ENCODE peak calls at places on chromosomes 6 and 20, in six cellular contexts. One of them, this sample, is unnamed.

GRCh38 chr6:11434565-11435326 is 102.8 kb upstream of the TMEM170B start:
- DNase-seq in A549: peak
- DNase-seq in astrocyte of the spinal cord: peak
- DNase-seq in astrocyte: peak
- DNase-seq in colonic mucosa: peak
- DNase-seq in fibroblast of the aortic adventitia: peak
- DNase-seq in this sample: peak

GRCh38 chr6:39961178-39961577 is 26.9 kb upstream of the MOCS1 start:
- DNase-seq in colonic mucosa: no peak
- DNase-seq in astrocyte: peak
- DNase-seq in astrocyte of the spinal cord: no peak
- DNase-seq in A549: no peak
- DNase-seq in fibroblast of the aortic adventitia: no peak
- DNase-seq in this sample: no peak

GRCh38 chr6:70852667-70853246 is 104.1 kb downstream of the B3GAT2 start:
- DNase-seq in fibroblast of the aortic adventitia: no peak
- DNase-seq in astrocyte: no peak
- DNase-seq in A549: no peak
- DNase-seq in colonic mucosa: no peak
- DNase-seq in astrocyte of the spinal cord: no peak
- DNase-seq in this sample: no peak

GRCh38 chr6:125789576-125790402 is 971 bp upstream of the NCOA7 start:
- DNase-seq in astrocyte: peak
- DNase-seq in colonic mucosa: peak
- DNase-seq in astrocyte of the spinal cord: peak
- DNase-seq in fibroblast of the aortic adventitia: peak
- DNase-seq in A549: peak
- DNase-seq in this sample: no peak

GRCh38 chr20:24608926-24609667 is 139.7 kb downstream of the SYNDIG1 start:
- DNase-seq in astrocyte of the spinal cord: peak
- DNase-seq in fibroblast of the aortic adventitia: peak
- DNase-seq in colonic mucosa: no peak
- DNase-seq in A549: no peak
- DNase-seq in astrocyte: no peak
- DNase-seq in this sample: no peak

GRCh38 chr6:157667211-157668033 is 155.6 kb upstream of the SNX9 start:
- DNase-seq in colonic mucosa: peak
- DNase-seq in fibroblast of the aortic adventitia: peak
- DNase-seq in A549: peak
- DNase-seq in astrocyte of the spinal cord: peak
- DNase-seq in astrocyte: peak
- DNase-seq in this sample: no peak

GRCh38 chr6:107264357-107264831 is 149.1 kb upstream of the BEND3 start:
- DNase-seq in colonic mucosa: no peak
- DNase-seq in astrocyte: peak
- DNase-seq in fibroblast of the aortic adventitia: peak
- DNase-seq in A549: peak
- DNase-seq in astrocyte of the spinal cord: peak
- DNase-seq in this sample: peak

GRCh38 chr6:144675231-144675861 is 390.2 kb downstream of the UTRN start:
- DNase-seq in A549: no peak
- DNase-seq in astrocyte of the spinal cord: peak
- DNase-seq in astrocyte: peak
- DNase-seq in fibroblast of the aortic adventitia: no peak
- DNase-seq in colonic mucosa: peak
- DNase-seq in this sample: no peak

GRCh38 chr20:13105071-13105470 is 96.3 kb downstream of the SPTLC3 start:
- DNase-seq in astrocyte: no peak
- DNase-seq in astrocyte of the spinal cord: no peak
- DNase-seq in colonic mucosa: no peak
- DNase-seq in fibroblast of the aortic adventitia: no peak
- DNase-seq in A549: no peak
- DNase-seq in this sample: no peak

GRCh38 chr6:157840776-157841175 is 17.7 kb downstream of the SNX9 start:
- DNase-seq in astrocyte of the spinal cord: peak
- DNase-seq in A549: peak
- DNase-seq in fibroblast of the aortic adventitia: peak
- DNase-seq in colonic mucosa: no peak
- DNase-seq in astrocyte: peak
- DNase-seq in this sample: peak

GRCh38 chr6:121442591-121442990 is 7.1 kb downstream of the GJA1 start:
- DNase-seq in astrocyte: no peak
- DNase-seq in colonic mucosa: no peak
- DNase-seq in astrocyte of the spinal cord: no peak
- DNase-seq in A549: no peak
- DNase-seq in fibroblast of the aortic adventitia: peak
- DNase-seq in this sample: no peak

GRCh38 chr6:117317261-117317660 is 51.9 kb downstream of the VGLL2 start:
- DNase-seq in astrocyte of the spinal cord: peak
- DNase-seq in A549: peak
- DNase-seq in colonic mucosa: no peak
- DNase-seq in fibroblast of the aortic adventitia: peak
- DNase-seq in astrocyte: peak
- DNase-seq in this sample: no peak

GRCh38 chr6:162448294-162448693 is 279.3 kb downstream of the PRKN start:
- DNase-seq in A549: no peak
- DNase-seq in astrocyte: no peak
- DNase-seq in astrocyte of the spinal cord: no peak
- DNase-seq in colonic mucosa: no peak
- DNase-seq in fibroblast of the aortic adventitia: no peak
- DNase-seq in this sample: no peak

GRCh38 chr20:32418376-32418775 is 60.2 kb downstream of the ASXL1 start:
- DNase-seq in astrocyte: no peak
- DNase-seq in A549: no peak
- DNase-seq in astrocyte of the spinal cord: no peak
- DNase-seq in fibroblast of the aortic adventitia: no peak
- DNase-seq in colonic mucosa: no peak
- DNase-seq in this sample: no peak

GRCh38 chr20:3420211-3420707 is 12.8 kb upstream of the DNAAF9 start:
- DNase-seq in astrocyte: no peak
- DNase-seq in fibroblast of the aortic adventitia: peak
- DNase-seq in astrocyte of the spinal cord: peak
- DNase-seq in colonic mucosa: peak
- DNase-seq in A549: peak
- DNase-seq in this sample: no peak

GRCh38 chr6:6537488-6537887 is 51.0 kb upstream of the LY86 start:
- DNase-seq in colonic mucosa: no peak
- DNase-seq in fibroblast of the aortic adventitia: no peak
- DNase-seq in astrocyte: no peak
- DNase-seq in astrocyte of the spinal cord: no peak
- DNase-seq in A549: no peak
- DNase-seq in this sample: no peak

GRCh38 chr6:100449239-100449691 is 15.5 kb downstream of the SIM1 start:
- DNase-seq in astrocyte of the spinal cord: no peak
- DNase-seq in fibroblast of the aortic adventitia: no peak
- DNase-seq in A549: no peak
- DNase-seq in astrocyte: no peak
- DNase-seq in colonic mucosa: no peak
- DNase-seq in this sample: no peak

GRCh38 chr20:21395666-21396044 is 1.7 kb downstream of the NKX2-4 start:
- DNase-seq in astrocyte of the spinal cord: no peak
- DNase-seq in colonic mucosa: no peak
- DNase-seq in fibroblast of the aortic adventitia: no peak
- DNase-seq in astrocyte: no peak
- DNase-seq in A549: no peak
- DNase-seq in this sample: no peak

GRCh38 chr6:53546256-53546655 is 1.4 kb upstream of the GCLC start:
- DNase-seq in A549: no peak
- DNase-seq in astrocyte: peak
- DNase-seq in colonic mucosa: no peak
- DNase-seq in fibroblast of the aortic adventitia: peak
- DNase-seq in astrocyte of the spinal cord: no peak
- DNase-seq in this sample: peak

GRCh38 chr6:158649289-158650143 is at the start of gene SYTL3:
- DNase-seq in fibroblast of the aortic adventitia: peak
- DNase-seq in astrocyte: peak
- DNase-seq in A549: no peak
- DNase-seq in astrocyte of the spinal cord: peak
- DNase-seq in colonic mucosa: peak
- DNase-seq in this sample: no peak

GRCh38 chr6:14250573-14250972 is 133.0 kb downstream of the CD83 start:
- DNase-seq in fibroblast of the aortic adventitia: no peak
- DNase-seq in astrocyte: no peak
- DNase-seq in colonic mucosa: no peak
- DNase-seq in A549: no peak
- DNase-seq in astrocyte of the spinal cord: no peak
- DNase-seq in this sample: no peak

GRCh38 chr6:48068326-48069191 is 42.4 kb downstream of the PTCHD4 start:
- DNase-seq in astrocyte: no peak
- DNase-seq in colonic mucosa: no peak
- DNase-seq in A549: no peak
- DNase-seq in fibroblast of the aortic adventitia: no peak
- DNase-seq in astrocyte of the spinal cord: no peak
- DNase-seq in this sample: no peak

GRCh38 chr6:124495316-124496176 is 466.7 kb upstream of the RNF217 start:
- DNase-seq in fibroblast of the aortic adventitia: no peak
- DNase-seq in colonic mucosa: no peak
- DNase-seq in astrocyte: peak
- DNase-seq in astrocyte of the spinal cord: no peak
- DNase-seq in A549: no peak
- DNase-seq in this sample: no peak

GRCh38 chr6:170099387-170099786 is 191.5 kb downstream of the DLL1 start:
- DNase-seq in astrocyte of the spinal cord: no peak
- DNase-seq in fibroblast of the aortic adventitia: no peak
- DNase-seq in astrocyte: no peak
- DNase-seq in A549: no peak
- DNase-seq in colonic mucosa: no peak
- DNase-seq in this sample: no peak

GRCh38 chr20:56316483-56316882 is 42.3 kb upstream of the FAM210B start:
- DNase-seq in A549: no peak
- DNase-seq in astrocyte of the spinal cord: no peak
- DNase-seq in colonic mucosa: no peak
- DNase-seq in astrocyte: no peak
- DNase-seq in fibroblast of the aortic adventitia: no peak
- DNase-seq in this sample: no peak

GRCh38 chr20:11553603-11554002 is 364.1 kb upstream of the BTBD3 start:
- DNase-seq in fibroblast of the aortic adventitia: peak
- DNase-seq in astrocyte: no peak
- DNase-seq in colonic mucosa: no peak
- DNase-seq in A549: peak
- DNase-seq in astrocyte of the spinal cord: peak
- DNase-seq in this sample: no peak

GRCh38 chr6:27448456-27448855 is 24.4 kb downstream of the ZNF184 start:
- DNase-seq in colonic mucosa: no peak
- DNase-seq in fibroblast of the aortic adventitia: no peak
- DNase-seq in astrocyte of the spinal cord: no peak
- DNase-seq in A549: no peak
- DNase-seq in astrocyte: no peak
- DNase-seq in this sample: no peak

GRCh38 chr6:155311076-155311475 is 3.2 kb downstream of the TFB1M start:
- DNase-seq in A549: no peak
- DNase-seq in colonic mucosa: no peak
- DNase-seq in fibroblast of the aortic adventitia: no peak
- DNase-seq in astrocyte: no peak
- DNase-seq in astrocyte of the spinal cord: no peak
- DNase-seq in this sample: no peak

GRCh38 chr6:77353129-77353528 is 110.2 kb downstream of the HTR1B start:
- DNase-seq in astrocyte of the spinal cord: no peak
- DNase-seq in fibroblast of the aortic adventitia: no peak
- DNase-seq in colonic mucosa: no peak
- DNase-seq in astrocyte: no peak
- DNase-seq in A549: no peak
- DNase-seq in this sample: no peak
- H3K4me3 ChIP-seq in astrocyte of the spinal cord: no peak
- H3K4me3 ChIP-seq in fibroblast of the aortic adventitia: no peak
- H3K4me3 ChIP-seq in colonic mucosa: no peak
- H3K4me3 ChIP-seq in astrocyte: no peak
- H3K4me3 ChIP-seq in A549: no peak
- H3K4me3 ChIP-seq in this sample: no peak

GRCh38 chr20:33666293-33667244 is at the start of gene ACTL10:
- DNase-seq in astrocyte: peak
- DNase-seq in colonic mucosa: peak
- DNase-seq in astrocyte of the spinal cord: peak
- DNase-seq in fibroblast of the aortic adventitia: peak
- DNase-seq in A549: no peak
- DNase-seq in this sample: peak
- TF ChIP-seq CTCF in astrocyte: no peak
- TF ChIP-seq CTCF in colonic mucosa: no peak
- TF ChIP-seq CTCF in astrocyte of the spinal cord: peak
- TF ChIP-seq CTCF in fibroblast of the aortic adventitia: peak
- TF ChIP-seq CTCF in A549: no peak
- TF ChIP-seq CTCF in this sample: peak

GRCh38 chr6:166589786-166590574 is 3.5 kb upstream of the RAMACL start:
- DNase-seq in astrocyte of the spinal cord: no peak
- DNase-seq in fibroblast of the aortic adventitia: no peak
- DNase-seq in astrocyte: no peak
- DNase-seq in A549: no peak
- DNase-seq in colonic mucosa: no peak
- DNase-seq in this sample: no peak
- H3K4me3 ChIP-seq in astrocyte of the spinal cord: no peak
- H3K4me3 ChIP-seq in fibroblast of the aortic adventitia: no peak
- H3K4me3 ChIP-seq in astrocyte: no peak
- H3K4me3 ChIP-seq in A549: no peak
- H3K4me3 ChIP-seq in colonic mucosa: no peak
- H3K4me3 ChIP-seq in this sample: no peak

GRCh38 chr20:19885576-19885956 is 127.5 kb downstream of the RIN2 start:
- DNase-seq in astrocyte: no peak
- DNase-seq in colonic mucosa: no peak
- DNase-seq in fibroblast of the aortic adventitia: no peak
- DNase-seq in A549: no peak
- DNase-seq in astrocyte of the spinal cord: no peak
- DNase-seq in this sample: no peak

GRCh38 chr20:19885981-19886665 is 128.1 kb downstream of the RIN2 start:
- DNase-seq in colonic mucosa: peak
- DNase-seq in astrocyte: peak
- DNase-seq in astrocyte of the spinal cord: no peak
- DNase-seq in fibroblast of the aortic adventitia: peak
- DNase-seq in A549: peak
- DNase-seq in this sample: no peak

GRCh38 chr20:19888269-19888669 is 128.9 kb upstream of the NAA20 start:
- DNase-seq in astrocyte: no peak
- DNase-seq in A549: no peak
- DNase-seq in colonic mucosa: peak
- DNase-seq in astrocyte of the spinal cord: no peak
- DNase-seq in fibroblast of the aortic adventitia: no peak
- DNase-seq in this sample: no peak

GRCh38 chr20:19887566-19888268 is 129.4 kb upstream of the NAA20 start:
- DNase-seq in A549: no peak
- DNase-seq in astrocyte: peak
- DNase-seq in colonic mucosa: no peak
- DNase-seq in astrocyte of the spinal cord: no peak
- DNase-seq in fibroblast of the aortic adventitia: peak
- DNase-seq in this sample: no peak

DNA sequence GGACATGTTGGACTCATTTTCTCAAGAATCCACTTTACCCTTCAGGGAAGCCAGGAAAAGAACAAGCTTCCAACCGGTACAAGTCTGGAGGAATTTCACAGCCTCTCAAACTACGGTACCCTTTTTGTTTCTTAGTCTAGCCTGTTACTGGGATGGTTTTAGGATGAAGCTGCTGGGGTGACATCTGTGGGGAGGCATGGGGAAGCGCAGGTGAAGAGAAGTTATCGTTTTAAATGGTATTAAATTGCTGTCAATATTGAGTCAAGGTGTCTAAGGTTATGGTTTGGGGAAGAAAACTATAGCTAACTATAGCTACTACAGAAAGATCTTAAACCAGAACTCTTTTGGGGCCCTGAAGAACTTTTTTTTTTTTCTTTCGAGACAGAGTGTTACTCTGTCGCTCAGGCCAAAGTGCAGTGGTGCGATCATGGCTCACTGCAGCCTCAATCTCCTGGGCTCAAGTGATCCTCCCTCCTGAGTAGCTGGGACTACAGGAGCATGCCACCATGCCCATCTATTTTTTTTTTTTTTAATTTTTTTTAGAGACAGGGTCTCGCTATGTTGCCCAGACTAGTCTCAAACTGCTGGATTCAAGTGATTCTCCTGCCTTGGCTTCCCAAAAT is 128.7 kb downstream of the RIN2 start:
- DNase-seq in fibroblast of the aortic adventitia: no peak
- DNase-seq in astrocyte: no peak
- DNase-seq in colonic mucosa: peak
- DNase-seq in A549: peak
- DNase-seq in astrocyte of the spinal cord: peak
- DNase-seq in this sample: no peak
- TF ChIP-seq CTCF in fibroblast of the aortic adventitia: peak
- TF ChIP-seq CTCF in astrocyte: no peak
- TF ChIP-seq CTCF in colonic mucosa: no peak
- TF ChIP-seq CTCF in A549: peak
- TF ChIP-seq CTCF in astrocyte of the spinal cord: peak
- TF ChIP-seq CTCF in this sample: peak